ENCODE peak calls at places on chromosome 3, in six cellular contexts. A, R, F, L, U and Z are unnamed samples.

GRCh38 chr3:123244128-123244527 is 42.4 kb downstream of the SEC22A start:
- DNase-seq in A (no peak), R (peak; percentile 6), F (no peak), L (peak; percentile 1), U (no peak), Z (no peak)

GRCh38 chr3:164132878-164133277 is 945.4 kb downstream of the SI start:
- DNase-seq in A (no peak), R (no peak), F (no peak), L (no peak), U (no peak), Z (no peak)

GRCh38 chr3:128424508-128425069 is 42.1 kb downstream of the DNAJB8 start:
- DNase-seq in A (no peak), R (no peak), F (no peak), L (no peak), U (no peak), Z (peak; percentile 90)

GRCh38 chr3:114022145-114022544 is 34.2 kb downstream of the CCDC191 start:
- DNase-seq in A (no peak), R (no peak), F (no peak), L (no peak), U (no peak), Z (no peak)

GRCh38 chr3:150081084-150081483 is 110.4 kb upstream of the PFN2 start:
- DNase-seq in A (no peak), R (no peak), F (no peak), L (no peak), U (no peak), Z (no peak)

GRCh38 chr3:11803977-11804903 is 42.4 kb downstream of the TAMM41 start:
- DNase-seq in A (peak; percentile 54), R (peak; percentile 27), F (no peak), L (peak; percentile 1), U (no peak), Z (peak; percentile 69)

GRCh38 chr3:176769547-176770190 is 427.6 kb downstream of the TBL1XR1 start:
- DNase-seq in A (no peak), R (no peak), F (no peak), L (no peak), U (no peak), Z (no peak)

GRCh38 chr3:100127792-100128191 is 13.5 kb upstream of the FILIP1L start:
- DNase-seq in A (no peak), R (no peak), F (no peak), L (no peak), U (no peak), Z (no peak)

GRCh38 chr3:59709702-59710555 is 660.1 kb upstream of the CFAP20DC start:
- DNase-seq in A (no peak), R (peak; percentile 29), F (no peak), L (no peak), U (no peak), Z (peak; percentile 29)

GRCh38 chr3:192884831-192885356 is 32.8 kb downstream of the MB21D2 start:
- DNase-seq in A (no peak), R (no peak), F (no peak), L (no peak), U (no peak), Z (no peak)